ENCODE peak calls at places on chromosomes 11 and 22, in six cellular contexts. Y, R, X, G, C and P are unnamed samples.

GRCh38 chr11:40170076-40170475 is 1289.4 kb downstream of the LRRC4C start:
- DNase-seq in Y (no peak), C (no peak), G (no peak), R (no peak), X (no peak), P (no peak)

GRCh38 chr11:61480936-61481335 is 27.6 kb upstream of the LRRC10B start:
- DNase-seq in C (no peak), X (peak; percentile 19), R (peak; percentile 56), Y (peak; percentile 60), G (no peak), P (no peak)

GRCh38 chr22:50086526-50086925 is 1.3 kb upstream of the MLC1 start:
- DNase-seq in C (peak; percentile 35), X (no peak), G (no peak), R (no peak), Y (no peak), P (peak; percentile 39)

GRCh38 chr11:108788565-108789199 is 123.8 kb downstream of the DDX10 start:
- DNase-seq in Y (peak; percentile 23), X (peak; percentile 12), G (no peak), C (peak; percentile 35), R (peak; percentile 50), P (peak; percentile 32)

GRCh38 chr11:122248130-122248529 is 132.1 kb upstream of the BLID start:
- DNase-seq in Y (no peak), R (no peak), C (no peak), X (no peak), G (no peak), P (no peak)

GRCh38 chr22:41742918-41743317 is 43.6 kb downstream of the MEI1 start:
- DNase-seq in C (no peak), X (no peak), G (no peak), R (no peak), Y (no peak), P (no peak)

GRCh38 chr11:66492161-66492865 is 12.1 kb downstream of the DPP3 start:
- DNase-seq in G (no peak), C (no peak), R (no peak), X (no peak), Y (no peak), P (no peak)

GRCh38 chr22:50272103-50272782 is 2.1 kb upstream of the MAPK11 start:
- DNase-seq in Y (no peak), R (peak; percentile 46), G (no peak), X (no peak), C (no peak), P (no peak)

GRCh38 chr11:9091044-9091936 is at the start of gene SCUBE2:
- DNase-seq in C (no peak), G (no peak), R (no peak), Y (no peak), X (no peak), P (peak; percentile 45)

GRCh38 chr11:6618117-6619020 is 853 bp downstream of the TPP1 start:
- DNase-seq in R (peak; percentile 88), Y (peak; percentile 64), G (peak; percentile 72), C (peak; percentile 85), X (peak; percentile 65), P (peak; percentile 76)

GRCh38 chr11:2325719-2326118 is 23.9 kb downstream of the TSPAN32 start:
- DNase-seq in Y (no peak), G (no peak), X (peak; percentile 61), C (no peak), R (peak; percentile 53), P (peak; percentile 86)

GRCh38 chr22:39254122-39254521 is 9.3 kb upstream of the PDGFB start:
- DNase-seq in X (no peak), C (no peak), Y (no peak), G (peak; percentile 41), R (no peak), P (no peak)

GRCh38 chr22:42343136-42343484 is 72.7 kb upstream of the TCF20 start:
- DNase-seq in R (no peak), C (no peak), Y (no peak), X (no peak), G (peak; percentile 56), P (no peak)

GRCh38 chr22:47788461-47788860 is 1026.0 kb downstream of the TBC1D22A start:
- DNase-seq in Y (no peak), C (no peak), R (no peak), G (no peak), X (no peak), P (no peak)

GRCh38 chr22:19882446-19883381 is 28.0 kb upstream of the GNB1L start:
- DNase-seq in Y (no peak), R (no peak), C (no peak), G (peak; percentile 15), X (no peak), P (no peak)

GRCh38 chr11:31326470-31327148 is 42.9 kb downstream of the DCDC1 start:
- DNase-seq in Y (no peak), R (no peak), C (no peak), G (no peak), X (no peak), P (no peak)

GRCh38 chr22:30628491-30628890 is 7.1 kb upstream of the SLC35E4 start:
- DNase-seq in Y (no peak), C (no peak), R (peak; percentile 11), X (no peak), G (no peak), P (no peak)

GRCh38 chr11:79822771-79823170 is 381.9 kb upstream of the TENM4 start:
- DNase-seq in R (peak; percentile 1), G (no peak), C (no peak), X (peak; percentile 61), Y (no peak), P (no peak)

GRCh38 chr22:38247713-38248112 is 25.1 kb downstream of the TMEM184B start:
- DNase-seq in R (no peak), Y (no peak), X (no peak), C (no peak), G (no peak), P (no peak)

GRCh38 chr11:44618561-44619425 is 53.3 kb downstream of the CD82 start:
- DNase-seq in Y (no peak), X (no peak), C (no peak), G (peak; percentile 20), R (no peak), P (no peak)

GRCh38 chr22:40504285-40505249 is 132.0 kb downstream of the MRTFA start:
- DNase-seq in Y (no peak), X (no peak), G (no peak), C (no peak), R (no peak), P (no peak)

GRCh38 chr11:2813141-2813908 is 72.2 kb downstream of the CDKN1C start:
- DNase-seq in R (peak; percentile 35), G (no peak), C (no peak), X (no peak), Y (peak; percentile 12), P (no peak)

GRCh38 chr22:19965771-19966709 is 24.4 kb upstream of the TXNRD2 start:
- DNase-seq in Y (peak; percentile 66), R (no peak), X (no peak), G (no peak), C (no peak), P (no peak)

GRCh38 chr22:34592341-34592740 is 473.6 kb upstream of the ISX start:
- DNase-seq in R (peak; percentile 22), X (no peak), C (no peak), G (no peak), Y (no peak), P (no peak)

GRCh38 chr22:17380711-17381087 is 11.4 kb downstream of the CECR2 start:
- DNase-seq in G (no peak), Y (no peak), C (no peak), X (no peak), R (no peak), P (no peak)

GRCh38 chr11:111788464-111788863 is 22.3 kb upstream of the PPP2R1B start:
- DNase-seq in R (no peak), X (no peak), C (no peak), Y (no peak), G (no peak), P (no peak)

GRCh38 chr11:120710354-120711187 is 199.0 kb downstream of the GRIK4 start:
- DNase-seq in X (peak; percentile 72), C (peak; percentile 89), R (peak; percentile 89), G (peak; percentile 81), Y (no peak), P (peak; percentile 93)

GRCh38 chr22:27876684-27877083 is 42.4 kb downstream of the PITPNB start:
- DNase-seq in R (no peak), C (no peak), X (no peak), Y (no peak), G (no peak), P (peak; percentile 17)

GRCh38 chr22:41917906-41918791 is 3.3 kb upstream of the SHISA8 start:
- DNase-seq in R (peak; percentile 69), G (no peak), X (peak; percentile 46), C (peak; percentile 42), Y (peak; percentile 59), P (peak; percentile 32)

GRCh38 chr11:69515271-69516245 is 34.1 kb downstream of the LINC01488 start:
- DNase-seq in X (no peak), Y (no peak), R (no peak), G (no peak), C (no peak), P (no peak)

GRCh38 chr22:26483043-26483438 is 542 bp downstream of the HPS4 start:
- DNase-seq in X (no peak), Y (peak; percentile 46), C (no peak), R (no peak), G (no peak), P (no peak)

GRCh38 chr11:63705526-63705925 is 24.2 kb downstream of the RTN3 start:
- DNase-seq in G (no peak), C (no peak), R (peak; percentile 9), X (no peak), Y (no peak), P (no peak)

GRCh38 chr22:36440429-36441002 is 40.9 kb downstream of the TXN2 start:
- DNase-seq in Y (no peak), R (no peak), C (no peak), X (no peak), G (no peak), P (no peak)

GRCh38 chr11:134478176-134478575 is 66.1 kb upstream of the B3GAT1 start:
- DNase-seq in Y (no peak), C (no peak), X (no peak), R (no peak), G (no peak), P (no peak)

GRCh38 chr11:120471131-120471530 is 40.4 kb upstream of the GRIK4 start:
- DNase-seq in X (peak; percentile 8), R (peak; percentile 59), C (peak; percentile 58), Y (no peak), G (no peak), P (peak; percentile 81)

GRCh38 chr22:30701872-30702271 is 7.2 kb downstream of the OSBP2 start:
- DNase-seq in Y (no peak), C (peak; percentile 33), X (peak; percentile 16), G (no peak), R (peak; percentile 28), P (peak; percentile 75)

GRCh38 chr22:17009640-17010291 is 1.7 kb upstream of the GAB4 start:
- DNase-seq in R (no peak), G (no peak), X (no peak), Y (peak; percentile 21), C (no peak), P (no peak)

GRCh38 chr22:17893900-17894299 is 119.6 kb upstream of the BID start:
- DNase-seq in C (no peak), Y (no peak), G (no peak), X (no peak), R (no peak), P (no peak)

GRCh38 chr22:31329029-31329428 is 17.1 kb downstream of the PATZ1 start:
- DNase-seq in G (no peak), X (peak; percentile 54), Y (no peak), C (no peak), R (peak; percentile 68), P (peak; percentile 24)